ENCODE peak calls at places on chromosomes 12 and 14, in seven cellular contexts. Y is ovary; G is CD8-positive, alpha-beta T cell; Z is heart left ventricle; Q is pancreas; A is Karpas-422; N is left lung. P is an unnamed sample.

GRCh38 chr14:38948171-38948570 is 154.9 kb downstream of the SEC23A start:
- DNase-seq in Y (no peak), G (no peak), Z (no peak), Q (no peak), A (no peak), N (no peak), P (no peak)

GRCh38 chr12:51009038-51009437 is 17.1 kb downstream of the SLC11A2 start:
- DNase-seq in Y (peak; percentile 17), G (peak; percentile 32), Z (peak; percentile 63), Q (no peak), A (no peak), N (peak; percentile 94), P (no peak)

GRCh38 chr12:109586385-109587296 is 13.0 kb downstream of the MVK start:
- DNase-seq in Y (no peak), G (no peak), Z (no peak), Q (no peak), A (no peak), N (peak; percentile 17), P (no peak)

GRCh38 chr14:39491134-39491541 is 58.9 kb upstream of the FBXO33 start:
- DNase-seq in Y (no peak), G (no peak), Z (no peak), Q (no peak), A (peak; percentile 82), N (no peak), P (no peak)

GRCh38 chr14:47447076-47447475 is 228.3 kb downstream of the MDGA2 start:
- DNase-seq in Y (no peak), G (no peak), Z (no peak), Q (no peak), A (no peak), N (no peak), P (no peak)

GRCh38 chr14:72742682-72743195 is 151.2 kb downstream of the DPF3 start:
- DNase-seq in Y (no peak), G (no peak), Z (no peak), Q (no peak), A (no peak), N (no peak), P (no peak)

GRCh38 chr14:104353921-104354701 is 215.7 kb downstream of the KIF26A start:
- DNase-seq in Y (no peak), G (no peak), Z (peak; percentile 72), Q (peak; percentile 41), A (no peak), N (no peak), P (no peak)

GRCh38 chr14:98133806-98134205 is 1138.2 kb downstream of the BCL11B start:
- DNase-seq in Y (no peak), G (no peak), Z (no peak), Q (no peak), A (no peak), N (no peak), P (no peak)

GRCh38 chr12:41055875-41056577 is 132.1 kb upstream of the PDZRN4 start:
- DNase-seq in Y (no peak), G (no peak), Z (no peak), Q (no peak), A (no peak), N (no peak), P (no peak)

GRCh38 chr14:100384819-100385813 is 62.0 kb downstream of the SLC25A47 start:
- DNase-seq in Y (no peak), G (no peak), Z (no peak), Q (no peak), A (peak; percentile 54), N (no peak), P (no peak)

GRCh38 chr12:26557326-26557725 is 275.7 kb downstream of the ITPR2 start:
- DNase-seq in Y (no peak), G (no peak), Z (no peak), Q (no peak), A (no peak), N (no peak), P (no peak)

GRCh38 chr12:92108651-92109050 is 37.0 kb downstream of the BTG1 start:
- DNase-seq in Y (peak; percentile 12), G (no peak), Z (peak; percentile 13), Q (no peak), A (no peak), N (no peak), P (no peak)

GRCh38 chr14:93381644-93382043 is 34.7 kb downstream of the COX8C start:
- DNase-seq in Y (no peak), G (no peak), Z (no peak), Q (no peak), A (no peak), N (no peak), P (no peak)

GRCh38 chr12:108803428-108804105 is 53.8 kb downstream of the SSH1 start:
- DNase-seq in Y (peak; percentile 73), G (peak; percentile 53), Z (peak; percentile 82), Q (peak; percentile 55), A (peak; percentile 90), N (no peak), P (peak; percentile 52)

DNA sequence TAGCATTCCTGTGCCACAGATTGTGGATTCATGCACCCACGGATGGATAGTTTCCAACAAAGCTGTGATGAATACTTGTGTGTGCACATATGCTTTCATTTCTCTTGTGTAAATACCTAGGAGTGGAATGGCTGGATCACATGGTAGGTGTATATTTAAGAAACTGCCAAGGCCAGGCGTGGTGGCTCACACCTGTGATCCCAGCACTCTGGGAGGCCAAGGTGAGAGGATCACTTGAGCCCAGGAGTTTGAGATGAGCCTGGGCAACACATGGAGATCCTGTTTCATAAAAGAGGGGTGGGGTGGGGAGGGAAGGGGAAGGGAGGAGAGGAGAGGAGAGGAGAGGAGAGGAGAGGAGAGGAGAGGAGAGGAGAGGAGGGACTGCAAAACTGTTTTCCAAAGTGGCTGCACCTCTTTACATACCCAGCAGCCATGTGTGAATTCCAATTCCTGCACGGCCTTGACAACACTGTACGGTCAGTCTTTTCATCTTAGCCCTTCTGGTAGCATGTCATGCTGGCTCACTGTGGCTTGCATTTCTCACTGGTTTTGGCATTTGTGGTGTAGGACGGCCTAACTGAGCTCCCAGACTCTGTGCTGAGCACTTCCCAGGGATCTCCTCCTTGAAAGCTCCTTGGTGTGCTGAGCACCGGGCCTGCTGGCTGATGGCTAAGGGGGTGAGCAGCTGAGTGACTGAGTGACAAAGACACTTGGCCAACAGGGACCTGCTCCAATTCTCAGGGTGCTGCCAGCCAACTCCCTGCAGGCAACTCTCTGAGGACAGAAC is 27.9 kb downstream of the SYNE3 start:
- DNase-seq in Y (no peak), G (no peak), Z (no peak), Q (no peak), A (no peak), N (peak; percentile 10), P (no peak)
- H3K4me3 ChIP-seq in Y (no peak overlapping the region), G (no peak overlapping the region), Z (no peak overlapping the region), Q (no peak overlapping the region), A (no peak overlapping the region), N (no peak overlapping the region), P (no peak overlapping the region)

GRCh38 chr12:124337628-124338027 is 42.7 kb downstream of the RFLNA start:
- DNase-seq in Y (no peak), G (no peak), Z (no peak), Q (no peak), A (no peak), N (peak; percentile 56), P (no peak)

GRCh38 chr12:124338448-124338847 is 43.6 kb downstream of the RFLNA start:
- DNase-seq in Y (no peak), G (no peak), Z (no peak), Q (no peak), A (no peak), N (no peak), P (no peak)

GRCh38 chr12:124336742-124337520 is 42.0 kb downstream of the RFLNA start:
- DNase-seq in Y (no peak), G (no peak), Z (no peak), Q (no peak), A (no peak), N (peak; percentile 80), P (no peak)

GRCh38 chr12:124340080-124340900 is 45.4 kb downstream of the RFLNA start:
- DNase-seq in Y (no peak), G (no peak), Z (no peak), Q (no peak), A (no peak), N (no peak), P (no peak)

DNA sequence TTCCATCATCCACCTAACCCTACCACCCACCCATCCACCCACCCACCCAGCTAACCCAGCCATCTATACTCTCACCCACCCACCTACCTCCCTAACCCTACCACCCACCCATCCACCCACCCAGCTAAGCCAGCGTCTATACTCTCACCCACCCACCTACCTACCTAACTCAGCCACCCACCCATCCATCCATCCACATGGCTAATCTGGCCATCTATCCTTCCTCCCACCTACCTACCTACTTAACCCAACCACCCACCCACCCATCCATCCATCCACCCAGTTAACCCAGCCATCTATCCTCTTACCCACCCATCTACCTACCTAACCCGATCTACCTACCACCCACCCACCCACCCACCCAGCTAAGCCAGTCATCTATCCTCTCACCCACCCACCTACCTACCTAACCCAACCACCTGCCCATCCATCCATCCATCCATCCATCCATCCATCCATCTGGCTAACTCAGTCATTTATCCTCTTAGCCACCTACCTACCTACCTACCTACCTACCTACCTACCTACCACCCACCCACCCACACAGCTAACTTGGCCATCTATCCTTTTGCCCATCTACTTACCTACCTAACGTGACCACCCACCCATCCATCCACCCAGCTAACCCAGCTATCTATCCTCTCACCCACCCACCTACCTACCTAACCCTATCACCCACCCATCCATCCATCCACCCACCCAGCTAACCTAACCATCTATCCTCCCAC is 44.1 kb downstream of the RFLNA start:
- DNase-seq in Y (no peak), G (no peak), Z (no peak), Q (no peak), A (no peak), N (no peak), P (no peak)
- H3K36me3 ChIP-seq in Y (no peaks in the 10 kb centered on the region), G (peaks cover 12% of the 10 kb centered on the region), Z (peaks cover 89% of the 10 kb centered on the region), Q (peaks cover 15% of the 10 kb centered on the region), A (peaks cover 22% of the 10 kb centered on the region), N (no peaks in the 10 kb centered on the region), P (peaks cover 69% of the 10 kb centered on the region)

DNA sequence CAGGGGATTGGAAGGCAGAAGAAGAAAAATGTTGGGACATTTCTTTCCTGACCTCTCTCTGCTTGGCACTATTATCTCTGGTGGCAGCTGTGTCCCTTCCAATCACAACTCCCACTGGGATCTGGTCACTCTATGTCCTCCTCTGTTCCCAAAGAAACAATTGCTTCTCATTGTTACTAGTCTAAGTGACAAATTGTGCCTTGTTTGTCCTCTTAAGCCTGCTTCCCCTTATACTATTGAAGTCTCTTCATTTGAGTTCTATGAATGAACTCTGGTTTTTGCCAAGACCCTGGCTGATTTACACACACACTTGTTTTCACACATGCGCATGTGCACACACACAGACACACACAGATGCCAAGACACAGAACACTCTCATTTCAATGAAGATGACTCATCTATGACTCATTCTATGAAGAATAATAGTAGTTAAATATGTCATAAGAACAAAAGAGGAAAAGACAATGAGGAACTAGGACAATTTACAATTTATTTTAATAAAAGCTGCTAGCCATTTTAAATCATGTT is 83.0 kb upstream of the FAR2 start:
- DNase-seq in Y (no peak), G (no peak), Z (no peak), Q (no peak), A (no peak), N (no peak), P (no peak)
- H3K27ac ChIP-seq in Y (no peak overlapping the region), G (no peak overlapping the region), Z (no peak overlapping the region), Q (no peak overlapping the region), A (no peak overlapping the region), N (no peak overlapping the region), P (no peak overlapping the region)

DNA sequence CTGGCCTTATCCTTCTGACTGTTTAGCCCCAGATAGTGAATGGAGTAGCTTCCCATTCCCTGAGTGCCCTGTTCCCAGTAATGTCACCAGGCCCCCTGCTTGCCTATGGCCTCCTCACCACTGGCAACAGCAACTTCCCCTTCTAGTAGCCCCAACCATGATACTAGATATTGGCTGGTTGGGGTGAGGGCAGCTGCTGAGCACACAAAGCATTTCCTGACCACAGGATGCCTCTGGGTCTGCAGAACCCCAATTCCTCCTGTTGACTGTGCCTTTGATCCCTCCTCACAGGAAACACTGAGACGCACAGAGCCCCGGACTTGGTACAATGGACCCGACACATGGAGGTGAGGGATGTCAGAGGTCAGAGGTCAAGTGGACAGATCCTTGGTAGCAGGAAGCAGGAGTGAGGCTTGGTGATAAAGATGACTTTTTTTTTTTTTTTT is 597 bp downstream of the SOAT2 start:
- DNase-seq in Y (no peak), G (no peak), Z (no peak), Q (no peak), A (no peak), N (no peak), P (no peak)
- H3K4me3 ChIP-seq in Y (no peak overlapping the region), G (no peak overlapping the region), Z (no peak overlapping the region), Q (no peak overlapping the region), A (no peak overlapping the region), N (no peak overlapping the region), P (no peak overlapping the region)

P was measured in effector memory CD4-positive, alpha-beta T cell.